ENCODE peak calls at places on chromosome 3, in four cellular contexts. One of them, this sample, is unnamed.

GRCh38 chr3:194110483-194110882 is 25.5 kb upstream of the HES1 start:
- DNase-seq in neural progenitor cell: no peak
- DNase-seq in SK-N-SH: no peak
- DNase-seq in PC-9: no peak
- DNase-seq in this sample: no peak

GRCh38 chr3:140170612-140171011 is 235.6 kb downstream of the CLSTN2 start:
- DNase-seq in SK-N-SH: no peak
- DNase-seq in PC-9: no peak
- DNase-seq in neural progenitor cell: no peak
- DNase-seq in this sample: no peak

GRCh38 chr3:52614689-52615088 is 71.0 kb downstream of the PBRM1 start:
- DNase-seq in neural progenitor cell: no peak
- DNase-seq in SK-N-SH: no peak
- DNase-seq in PC-9: no peak
- DNase-seq in this sample: no peak

GRCh38 chr3:74338998-74339397 is 275.5 kb downstream of the CNTN3 start:
- DNase-seq in SK-N-SH: no peak
- DNase-seq in PC-9: no peak
- DNase-seq in neural progenitor cell: no peak
- DNase-seq in this sample: no peak

GRCh38 chr3:28247286-28247685 is 5.9 kb downstream of the CMC1 start:
- DNase-seq in neural progenitor cell: no peak
- DNase-seq in SK-N-SH: no peak
- DNase-seq in PC-9: no peak
- DNase-seq in this sample: no peak

GRCh38 chr3:85842081-85842480 is 883.3 kb downstream of the CADM2 start:
- DNase-seq in PC-9: no peak
- DNase-seq in SK-N-SH: no peak
- DNase-seq in neural progenitor cell: no peak
- DNase-seq in this sample: no peak

GRCh38 chr3:59968510-59968909 is 918.7 kb upstream of the CFAP20DC start:
- DNase-seq in PC-9: no peak
- DNase-seq in neural progenitor cell: no peak
- DNase-seq in SK-N-SH: no peak
- DNase-seq in this sample: no peak

GRCh38 chr3:99808163-99808794 is 9.4 kb upstream of the CMSS1 start:
- DNase-seq in neural progenitor cell: peak; percentile 73
- DNase-seq in PC-9: peak; percentile 60
- DNase-seq in SK-N-SH: peak; percentile 53
- DNase-seq in this sample: peak; percentile 61

GRCh38 chr3:149620291-149621020 is 37.4 kb downstream of the WWTR1 start:
- DNase-seq in SK-N-SH: no peak
- DNase-seq in PC-9: no peak
- DNase-seq in neural progenitor cell: no peak
- DNase-seq in this sample: peak; percentile 14

GRCh38 chr3:107045791-107046190 is 331.4 kb upstream of the CCDC54 start:
- DNase-seq in SK-N-SH: no peak
- DNase-seq in PC-9: no peak
- DNase-seq in neural progenitor cell: no peak
- DNase-seq in this sample: no peak

GRCh38 chr3:130671545-130671944 is 75.1 kb downstream of the PIK3R4 start:
- DNase-seq in SK-N-SH: no peak
- DNase-seq in neural progenitor cell: no peak
- DNase-seq in PC-9: peak; percentile 37
- DNase-seq in this sample: peak; percentile 76

GRCh38 chr3:151398895-151399294 is 14.3 kb upstream of the P2RY12 start:
- DNase-seq in PC-9: no peak
- DNase-seq in SK-N-SH: no peak
- DNase-seq in neural progenitor cell: no peak
- DNase-seq in this sample: no peak

GRCh38 chr3:54580453-54580852 is 347.4 kb downstream of the LRTM1 start:
- DNase-seq in SK-N-SH: no peak
- DNase-seq in PC-9: no peak
- DNase-seq in neural progenitor cell: no peak
- DNase-seq in this sample: no peak

GRCh38 chr3:142595951-142596725 is at the start of gene PLS1:
- DNase-seq in neural progenitor cell: peak; percentile 94
- DNase-seq in SK-N-SH: peak; percentile 96
- DNase-seq in PC-9: peak; percentile 80
- DNase-seq in this sample: peak; percentile 88

GRCh38 chr3:113035387-113035982 is 44.7 kb downstream of the GTPBP8 start:
- DNase-seq in PC-9: peak; percentile 53
- DNase-seq in SK-N-SH: peak; percentile 69
- DNase-seq in neural progenitor cell: peak; percentile 77
- DNase-seq in this sample: no peak

GRCh38 chr3:193879099-193879863 is 256.7 kb upstream of the HES1 start:
- DNase-seq in SK-N-SH: no peak
- DNase-seq in PC-9: peak; percentile 69
- DNase-seq in neural progenitor cell: no peak
- DNase-seq in this sample: no peak

GRCh38 chr3:61772439-61772838 is 211.1 kb downstream of the PTPRG start:
- DNase-seq in PC-9: no peak
- DNase-seq in SK-N-SH: no peak
- DNase-seq in neural progenitor cell: no peak
- DNase-seq in this sample: no peak

GRCh38 chr3:186882881-186883685 is 40.6 kb downstream of the ADIPOQ start:
- DNase-seq in SK-N-SH: peak; percentile 63
- DNase-seq in PC-9: peak; percentile 65
- DNase-seq in neural progenitor cell: no peak
- DNase-seq in this sample: peak; percentile 92

GRCh38 chr3:176663819-176664218 is 533.5 kb downstream of the TBL1XR1 start:
- DNase-seq in PC-9: peak; percentile 65
- DNase-seq in SK-N-SH: peak; percentile 29
- DNase-seq in neural progenitor cell: peak; percentile 39
- DNase-seq in this sample: peak; percentile 45

GRCh38 chr3:53223025-53223424 is 32.8 kb downstream of the TKT start:
- DNase-seq in neural progenitor cell: no peak
- DNase-seq in SK-N-SH: no peak
- DNase-seq in PC-9: no peak
- DNase-seq in this sample: no peak

GRCh38 chr3:116815831-116816588 is 106.4 kb downstream of the TUSC7 start:
- DNase-seq in neural progenitor cell: peak; percentile 35
- DNase-seq in PC-9: no peak
- DNase-seq in SK-N-SH: peak; percentile 49
- DNase-seq in this sample: peak; percentile 13

GRCh38 chr3:194736277-194736895 is 50.7 kb downstream of the FAM43A start:
- DNase-seq in PC-9: no peak
- DNase-seq in neural progenitor cell: no peak
- DNase-seq in SK-N-SH: no peak
- DNase-seq in this sample: no peak

GRCh38 chr3:102207173-102207572 is 227.6 kb upstream of the ZPLD1 start:
- DNase-seq in PC-9: no peak
- DNase-seq in neural progenitor cell: no peak
- DNase-seq in SK-N-SH: no peak
- DNase-seq in this sample: no peak

GRCh38 chr3:24972491-24972890 is 455.6 kb upstream of the RARB start:
- DNase-seq in SK-N-SH: no peak
- DNase-seq in PC-9: no peak
- DNase-seq in neural progenitor cell: no peak
- DNase-seq in this sample: peak; percentile 13

GRCh38 chr3:133152821-133153220 is 114.6 kb downstream of the TMEM108 start:
- DNase-seq in SK-N-SH: no peak
- DNase-seq in PC-9: no peak
- DNase-seq in neural progenitor cell: no peak
- DNase-seq in this sample: no peak

GRCh38 chr3:10835406-10835805 is 19.4 kb downstream of the SLC6A11 start:
- DNase-seq in SK-N-SH: no peak
- DNase-seq in neural progenitor cell: no peak
- DNase-seq in PC-9: no peak
- DNase-seq in this sample: no peak

GRCh38 chr3:186589115-186589514 is 18.6 kb downstream of the DNAJB11 start:
- DNase-seq in neural progenitor cell: peak; percentile 42
- DNase-seq in SK-N-SH: no peak
- DNase-seq in PC-9: peak; percentile 62
- DNase-seq in this sample: peak; percentile 49

GRCh38 chr3:18743761-18744160 is 318.6 kb upstream of the SATB1 start:
- DNase-seq in SK-N-SH: no peak
- DNase-seq in PC-9: no peak
- DNase-seq in neural progenitor cell: no peak
- DNase-seq in this sample: no peak

GRCh38 chr3:179811321-179812095 is 158.7 kb downstream of the USP13 start:
- DNase-seq in SK-N-SH: peak; percentile 73
- DNase-seq in PC-9: no peak
- DNase-seq in neural progenitor cell: peak; percentile 74
- DNase-seq in this sample: peak; percentile 50

GRCh38 chr3:170589113-170589512 is 3.2 kb upstream of the SLC7A14 start:
- DNase-seq in SK-N-SH: no peak
- DNase-seq in neural progenitor cell: no peak
- DNase-seq in PC-9: no peak
- DNase-seq in this sample: no peak

GRCh38 chr3:194250104-194251002 is 100.8 kb downstream of the CPN2 start:
- DNase-seq in PC-9: no peak
- DNase-seq in neural progenitor cell: no peak
- DNase-seq in SK-N-SH: peak; percentile 84
- DNase-seq in this sample: no peak

GRCh38 chr3:30657914-30658313 is 51.5 kb downstream of the TGFBR2 start:
- DNase-seq in PC-9: no peak
- DNase-seq in neural progenitor cell: no peak
- DNase-seq in SK-N-SH: no peak
- DNase-seq in this sample: no peak

GRCh38 chr3:30660128-30660525 is 53.7 kb downstream of the TGFBR2 start:
- DNase-seq in PC-9: no peak
- DNase-seq in neural progenitor cell: no peak
- DNase-seq in SK-N-SH: no peak
- DNase-seq in this sample: no peak

GRCh38 chr3:30659270-30660127 is 53.1 kb downstream of the TGFBR2 start:
- DNase-seq in SK-N-SH: no peak
- DNase-seq in neural progenitor cell: no peak
- DNase-seq in PC-9: peak; percentile 87
- DNase-seq in this sample: peak; percentile 90

GRCh38 chr3:30656624-30657141 is 50.3 kb downstream of the TGFBR2 start:
- DNase-seq in PC-9: no peak
- DNase-seq in neural progenitor cell: no peak
- DNase-seq in SK-N-SH: no peak
- DNase-seq in this sample: no peak

DNA sequence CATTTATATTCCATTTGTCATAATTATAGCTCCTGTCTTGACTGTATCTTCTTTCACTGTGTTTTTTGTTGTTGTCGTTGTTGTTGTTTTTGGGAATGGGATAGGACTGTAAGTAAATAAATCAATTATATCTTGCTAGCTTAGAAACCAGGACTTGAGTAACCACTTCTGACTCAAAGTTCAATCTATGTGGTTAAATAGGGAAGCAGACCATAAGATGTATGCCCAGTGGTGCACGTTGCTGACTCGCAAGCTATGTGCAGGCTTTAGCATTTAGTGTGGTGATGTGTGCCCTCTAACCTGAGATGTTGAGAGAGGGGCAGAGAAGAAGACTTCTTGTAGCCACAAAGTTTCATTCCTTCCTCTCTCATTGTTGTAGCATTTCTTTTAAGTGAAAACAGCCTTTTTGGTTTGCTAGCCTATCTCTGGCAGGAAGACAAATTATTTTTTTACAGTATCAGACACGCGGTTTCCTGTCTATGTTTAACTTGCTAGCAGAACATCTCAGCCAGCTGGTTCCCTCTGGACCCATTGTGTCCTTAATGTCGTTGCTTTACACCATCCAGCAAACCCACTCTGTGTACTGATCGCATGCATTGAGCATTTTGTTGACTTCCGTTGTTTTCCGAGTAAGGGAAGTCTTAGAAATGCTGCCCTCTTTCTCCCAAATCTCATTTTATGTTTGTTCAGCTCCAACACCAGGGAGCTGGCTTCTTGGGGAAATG is 52.1 kb downstream of the TGFBR2 start:
- DNase-seq in neural progenitor cell: no peak
- DNase-seq in PC-9: peak; percentile 69
- DNase-seq in SK-N-SH: no peak
- DNase-seq in this sample: peak; percentile 49
- H3K4me1 ChIP-seq in neural progenitor cell: peaks cover 29% of the 10 kb centered on the region
- H3K4me1 ChIP-seq in PC-9: peaks cover 26% of the 10 kb centered on the region
- H3K4me1 ChIP-seq in SK-N-SH: peaks cover 71% of the 10 kb centered on the region
- H3K4me1 ChIP-seq in this sample: peaks cover 46% of the 10 kb centered on the region

DNA sequence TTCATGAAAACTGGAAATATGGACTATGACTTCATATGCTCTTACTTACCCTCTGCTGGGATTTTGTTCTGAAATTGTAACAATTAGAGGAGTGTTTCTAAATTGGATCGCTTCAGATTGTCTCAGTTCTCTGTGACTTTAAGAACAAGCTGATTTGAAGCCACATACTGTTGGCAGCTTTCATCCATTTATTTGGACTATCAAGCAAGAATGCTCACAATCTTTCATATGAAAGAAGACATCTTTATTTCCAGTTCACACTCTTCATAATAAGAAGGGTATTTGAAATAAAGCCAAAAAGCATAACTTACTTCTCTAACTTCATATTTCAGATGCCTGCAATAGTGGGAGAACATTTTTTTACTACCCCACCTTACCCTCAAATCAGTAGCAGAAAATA is 491.6 kb upstream of the TPRG1 start:
- DNase-seq in PC-9: no peak
- DNase-seq in neural progenitor cell: no peak
- DNase-seq in SK-N-SH: no peak
- DNase-seq in this sample: no peak
- H3K27ac ChIP-seq in PC-9: peak overlapping the region; percentile 78
- H3K27ac ChIP-seq in neural progenitor cell: no peak overlapping the region
- H3K27ac ChIP-seq in SK-N-SH: peak overlapping the region; percentile 2
- H3K27ac ChIP-seq in this sample: no peak overlapping the region

DNA sequence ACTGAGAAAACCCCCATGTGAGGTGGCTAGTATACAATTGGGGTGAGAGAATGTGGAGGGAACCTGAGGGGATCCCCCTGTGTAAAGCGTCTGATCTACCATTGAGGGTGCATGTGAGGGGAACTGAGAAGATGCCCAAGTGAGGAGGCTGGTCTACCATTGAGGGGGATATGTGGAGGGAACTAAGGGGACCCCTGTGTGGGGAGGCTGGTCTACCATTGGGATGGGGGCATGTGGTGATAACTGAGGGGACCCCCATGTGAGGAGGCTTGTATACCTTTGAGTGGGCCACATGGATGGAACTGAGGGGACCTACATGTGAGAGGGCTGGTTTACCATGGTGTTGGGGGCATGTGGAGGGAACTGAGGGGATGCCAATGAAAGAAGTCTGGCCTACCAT is 160.8 kb downstream of the FBLN2 start:
- DNase-seq in neural progenitor cell: no peak
- DNase-seq in SK-N-SH: no peak
- DNase-seq in PC-9: no peak
- DNase-seq in this sample: no peak
- H3K27me3 ChIP-seq in neural progenitor cell: no peaks in the 10 kb centered on the region
- H3K27me3 ChIP-seq in SK-N-SH: no peaks in the 10 kb centered on the region
- H3K27me3 ChIP-seq in PC-9: peaks cover 55% of the 10 kb centered on the region
- H3K27me3 ChIP-seq in this sample: no peaks in the 10 kb centered on the region

DNA sequence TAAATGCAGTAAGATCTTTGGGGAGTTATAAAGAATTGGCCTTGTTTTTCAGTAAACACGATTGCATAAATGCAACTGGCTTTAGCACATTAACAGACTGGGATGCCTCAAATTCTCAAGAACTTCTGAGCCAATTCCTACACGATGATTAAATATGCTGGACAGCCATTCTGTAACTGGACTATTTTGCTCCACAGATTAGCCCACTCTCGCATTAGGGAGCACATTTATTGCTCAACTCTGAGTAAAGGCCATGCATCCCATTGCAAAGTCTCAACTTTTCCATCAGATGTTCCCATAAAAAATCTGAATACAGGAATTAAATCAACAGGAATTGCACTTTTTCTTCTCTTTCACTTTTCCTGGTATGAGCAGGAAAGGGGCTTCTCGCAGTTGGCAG is 66.7 kb upstream of the PRICKLE2 start:
- DNase-seq in SK-N-SH: no peak
- DNase-seq in PC-9: no peak
- DNase-seq in neural progenitor cell: no peak
- DNase-seq in this sample: no peak
- H3K4me1 ChIP-seq in SK-N-SH: peaks cover 12% of the 10 kb centered on the region
- H3K4me1 ChIP-seq in PC-9: peaks cover 20% of the 10 kb centered on the region
- H3K4me1 ChIP-seq in neural progenitor cell: no peaks in the 10 kb centered on the region
- H3K4me1 ChIP-seq in this sample: peaks cover 14% of the 10 kb centered on the region